ENCODE peak calls at places on chromosomes 11 and 22, in five cellular contexts. One of them, this sample, is unnamed.

GRCh38 chr11:80197155-80197554 is 756.3 kb upstream of the TENM4 start:
- DNase-seq in mesenchymal stem cell: no peak
- DNase-seq in KBM-7: no peak
- DNase-seq in effector CD4-positive, alpha-beta T cell: no peak
- DNase-seq in stimulated activated CD4-positive, alpha-beta T cell treated with anti-CD3 and anti-CD28 coated beads, Interleukin-12 subunit alpha, Interleukin-12 subunit beta, amount 100 ng/mL, for 48 hours: no peak
- DNase-seq in this sample: no peak

GRCh38 chr11:1302041-1302460 is 7.4 kb downstream of the TOLLIP start:
- DNase-seq in mesenchymal stem cell: no peak
- DNase-seq in KBM-7: no peak
- DNase-seq in effector CD4-positive, alpha-beta T cell: no peak
- DNase-seq in stimulated activated CD4-positive, alpha-beta T cell treated with anti-CD3 and anti-CD28 coated beads, Interleukin-12 subunit alpha, Interleukin-12 subunit beta, amount 100 ng/mL, for 48 hours: no peak
- DNase-seq in this sample: no peak

GRCh38 chr22:23237201-23237798 is 57.0 kb downstream of the BCR start:
- DNase-seq in mesenchymal stem cell: peak; percentile 43
- DNase-seq in KBM-7: no peak
- DNase-seq in effector CD4-positive, alpha-beta T cell: no peak
- DNase-seq in stimulated activated CD4-positive, alpha-beta T cell treated with anti-CD3 and anti-CD28 coated beads, Interleukin-12 subunit alpha, Interleukin-12 subunit beta, amount 100 ng/mL, for 48 hours: no peak
- DNase-seq in this sample: peak; percentile 31

GRCh38 chr11:73321342-73322110 is 13.4 kb downstream of the ARHGEF17 start:
- DNase-seq in mesenchymal stem cell: peak; percentile 92
- DNase-seq in KBM-7: peak; percentile 71
- DNase-seq in effector CD4-positive, alpha-beta T cell: no peak
- DNase-seq in stimulated activated CD4-positive, alpha-beta T cell treated with anti-CD3 and anti-CD28 coated beads, Interleukin-12 subunit alpha, Interleukin-12 subunit beta, amount 100 ng/mL, for 48 hours: no peak
- DNase-seq in this sample: peak; percentile 78

GRCh38 chr11:10211470-10211869 is 82.5 kb downstream of the SBF2 start:
- DNase-seq in mesenchymal stem cell: no peak
- DNase-seq in KBM-7: no peak
- DNase-seq in effector CD4-positive, alpha-beta T cell: no peak
- DNase-seq in stimulated activated CD4-positive, alpha-beta T cell treated with anti-CD3 and anti-CD28 coated beads, Interleukin-12 subunit alpha, Interleukin-12 subunit beta, amount 100 ng/mL, for 48 hours: no peak
- DNase-seq in this sample: no peak

GRCh38 chr11:96306933-96307747 is 35.9 kb downstream of the MAML2 start:
- DNase-seq in mesenchymal stem cell: peak; percentile 100
- DNase-seq in KBM-7: no peak
- DNase-seq in effector CD4-positive, alpha-beta T cell: no peak
- DNase-seq in stimulated activated CD4-positive, alpha-beta T cell treated with anti-CD3 and anti-CD28 coated beads, Interleukin-12 subunit alpha, Interleukin-12 subunit beta, amount 100 ng/mL, for 48 hours: no peak
- DNase-seq in this sample: peak; percentile 99

GRCh38 chr11:64388911-64389310 is 29.9 kb downstream of the RPS6KA4 start:
- DNase-seq in mesenchymal stem cell: no peak
- DNase-seq in KBM-7: no peak
- DNase-seq in effector CD4-positive, alpha-beta T cell: no peak
- DNase-seq in stimulated activated CD4-positive, alpha-beta T cell treated with anti-CD3 and anti-CD28 coated beads, Interleukin-12 subunit alpha, Interleukin-12 subunit beta, amount 100 ng/mL, for 48 hours: no peak
- DNase-seq in this sample: no peak

GRCh38 chr11:122050021-122050710 is 65.8 kb downstream of the BLID start:
- DNase-seq in mesenchymal stem cell: no peak
- DNase-seq in KBM-7: no peak
- DNase-seq in effector CD4-positive, alpha-beta T cell: no peak
- DNase-seq in stimulated activated CD4-positive, alpha-beta T cell treated with anti-CD3 and anti-CD28 coated beads, Interleukin-12 subunit alpha, Interleukin-12 subunit beta, amount 100 ng/mL, for 48 hours: no peak
- DNase-seq in this sample: no peak

GRCh38 chr22:27323646-27324045 is 477.9 kb downstream of the MN1 start:
- DNase-seq in mesenchymal stem cell: no peak
- DNase-seq in KBM-7: no peak
- DNase-seq in effector CD4-positive, alpha-beta T cell: no peak
- DNase-seq in stimulated activated CD4-positive, alpha-beta T cell treated with anti-CD3 and anti-CD28 coated beads, Interleukin-12 subunit alpha, Interleukin-12 subunit beta, amount 100 ng/mL, for 48 hours: no peak
- DNase-seq in this sample: no peak

GRCh38 chr11:12886508-12886907 is 122.6 kb upstream of the RASSF10 start:
- DNase-seq in mesenchymal stem cell: no peak
- DNase-seq in KBM-7: no peak
- DNase-seq in effector CD4-positive, alpha-beta T cell: no peak
- DNase-seq in stimulated activated CD4-positive, alpha-beta T cell treated with anti-CD3 and anti-CD28 coated beads, Interleukin-12 subunit alpha, Interleukin-12 subunit beta, amount 100 ng/mL, for 48 hours: no peak
- DNase-seq in this sample: no peak

GRCh38 chr22:23206915-23207314 is 26.6 kb downstream of the BCR start:
- DNase-seq in mesenchymal stem cell: no peak
- DNase-seq in KBM-7: no peak
- DNase-seq in effector CD4-positive, alpha-beta T cell: no peak
- DNase-seq in stimulated activated CD4-positive, alpha-beta T cell treated with anti-CD3 and anti-CD28 coated beads, Interleukin-12 subunit alpha, Interleukin-12 subunit beta, amount 100 ng/mL, for 48 hours: no peak
- DNase-seq in this sample: no peak

GRCh38 chr11:2709429-2709828 is 9.6 kb upstream of the KCNQ1OT1 start:
- DNase-seq in mesenchymal stem cell: peak; percentile 77
- DNase-seq in KBM-7: peak; percentile 47
- DNase-seq in effector CD4-positive, alpha-beta T cell: no peak
- DNase-seq in stimulated activated CD4-positive, alpha-beta T cell treated with anti-CD3 and anti-CD28 coated beads, Interleukin-12 subunit alpha, Interleukin-12 subunit beta, amount 100 ng/mL, for 48 hours: no peak
- DNase-seq in this sample: no peak

GRCh38 chr11:12170501-12170900 is 60.1 kb downstream of the MICAL2 start:
- DNase-seq in mesenchymal stem cell: no peak
- DNase-seq in KBM-7: no peak
- DNase-seq in effector CD4-positive, alpha-beta T cell: no peak
- DNase-seq in stimulated activated CD4-positive, alpha-beta T cell treated with anti-CD3 and anti-CD28 coated beads, Interleukin-12 subunit alpha, Interleukin-12 subunit beta, amount 100 ng/mL, for 48 hours: no peak
- DNase-seq in this sample: no peak

GRCh38 chr11:59822989-59823566 is 12.5 kb upstream of the MRPL16 start:
- DNase-seq in mesenchymal stem cell: peak; percentile 74
- DNase-seq in KBM-7: peak; percentile 78
- DNase-seq in effector CD4-positive, alpha-beta T cell: peak; percentile 8
- DNase-seq in stimulated activated CD4-positive, alpha-beta T cell treated with anti-CD3 and anti-CD28 coated beads, Interleukin-12 subunit alpha, Interleukin-12 subunit beta, amount 100 ng/mL, for 48 hours: no peak
- DNase-seq in this sample: peak; percentile 75

GRCh38 chr11:130449996-130450419 is 1.6 kb downstream of the ADAMTS15 start:
- DNase-seq in mesenchymal stem cell: peak; percentile 68
- DNase-seq in KBM-7: no peak
- DNase-seq in effector CD4-positive, alpha-beta T cell: no peak
- DNase-seq in stimulated activated CD4-positive, alpha-beta T cell treated with anti-CD3 and anti-CD28 coated beads, Interleukin-12 subunit alpha, Interleukin-12 subunit beta, amount 100 ng/mL, for 48 hours: no peak
- DNase-seq in this sample: peak; percentile 94

GRCh38 chr22:26479792-26480610 is 3.6 kb downstream of the HPS4 start:
- DNase-seq in mesenchymal stem cell: no peak
- DNase-seq in KBM-7: peak; percentile 77
- DNase-seq in effector CD4-positive, alpha-beta T cell: no peak
- DNase-seq in stimulated activated CD4-positive, alpha-beta T cell treated with anti-CD3 and anti-CD28 coated beads, Interleukin-12 subunit alpha, Interleukin-12 subunit beta, amount 100 ng/mL, for 48 hours: no peak
- DNase-seq in this sample: no peak

GRCh38 chr11:112783945-112784322 is 177.3 kb upstream of the NCAM1 start:
- DNase-seq in mesenchymal stem cell: no peak
- DNase-seq in KBM-7: no peak
- DNase-seq in effector CD4-positive, alpha-beta T cell: no peak
- DNase-seq in stimulated activated CD4-positive, alpha-beta T cell treated with anti-CD3 and anti-CD28 coated beads, Interleukin-12 subunit alpha, Interleukin-12 subunit beta, amount 100 ng/mL, for 48 hours: no peak
- DNase-seq in this sample: no peak

GRCh38 chr11:70331901-70332300 is 61.4 kb downstream of the PPFIA1 start:
- DNase-seq in mesenchymal stem cell: no peak
- DNase-seq in KBM-7: no peak
- DNase-seq in effector CD4-positive, alpha-beta T cell: no peak
- DNase-seq in stimulated activated CD4-positive, alpha-beta T cell treated with anti-CD3 and anti-CD28 coated beads, Interleukin-12 subunit alpha, Interleukin-12 subunit beta, amount 100 ng/mL, for 48 hours: no peak
- DNase-seq in this sample: no peak

GRCh38 chr22:32005453-32005852 is 37.6 kb upstream of the SLC5A1 start:
- DNase-seq in mesenchymal stem cell: peak; percentile 22
- DNase-seq in KBM-7: no peak
- DNase-seq in effector CD4-positive, alpha-beta T cell: no peak
- DNase-seq in stimulated activated CD4-positive, alpha-beta T cell treated with anti-CD3 and anti-CD28 coated beads, Interleukin-12 subunit alpha, Interleukin-12 subunit beta, amount 100 ng/mL, for 48 hours: no peak
- DNase-seq in this sample: no peak

GRCh38 chr11:97989121-97989520 is 1031.6 kb upstream of the CNTN5 start:
- DNase-seq in mesenchymal stem cell: no peak
- DNase-seq in KBM-7: no peak
- DNase-seq in effector CD4-positive, alpha-beta T cell: no peak
- DNase-seq in stimulated activated CD4-positive, alpha-beta T cell treated with anti-CD3 and anti-CD28 coated beads, Interleukin-12 subunit alpha, Interleukin-12 subunit beta, amount 100 ng/mL, for 48 hours: no peak
- DNase-seq in this sample: no peak

GRCh38 chr11:46119053-46119351 is 2.3 kb downstream of the PHF21A start:
- DNase-seq in mesenchymal stem cell: no peak
- DNase-seq in KBM-7: no peak
- DNase-seq in effector CD4-positive, alpha-beta T cell: no peak
- DNase-seq in stimulated activated CD4-positive, alpha-beta T cell treated with anti-CD3 and anti-CD28 coated beads, Interleukin-12 subunit alpha, Interleukin-12 subunit beta, amount 100 ng/mL, for 48 hours: no peak
- DNase-seq in this sample: no peak

GRCh38 chr22:50739279-50739691 is 1.3 kb downstream of the ACR start:
- DNase-seq in mesenchymal stem cell: no peak
- DNase-seq in KBM-7: no peak
- DNase-seq in effector CD4-positive, alpha-beta T cell: no peak
- DNase-seq in stimulated activated CD4-positive, alpha-beta T cell treated with anti-CD3 and anti-CD28 coated beads, Interleukin-12 subunit alpha, Interleukin-12 subunit beta, amount 100 ng/mL, for 48 hours: no peak
- DNase-seq in this sample: no peak

GRCh38 chr11:67404515-67405195 is 772 bp downstream of the TBC1D10C start:
- DNase-seq in mesenchymal stem cell: no peak
- DNase-seq in KBM-7: peak; percentile 23
- DNase-seq in effector CD4-positive, alpha-beta T cell: peak; percentile 38
- DNase-seq in stimulated activated CD4-positive, alpha-beta T cell treated with anti-CD3 and anti-CD28 coated beads, Interleukin-12 subunit alpha, Interleukin-12 subunit beta, amount 100 ng/mL, for 48 hours: no peak
- DNase-seq in this sample: no peak

GRCh38 chr11:33735166-33735425 is 1.1 kb downstream of the CD59 start:
- DNase-seq in mesenchymal stem cell: peak; percentile 43
- DNase-seq in KBM-7: no peak
- DNase-seq in effector CD4-positive, alpha-beta T cell: no peak
- DNase-seq in stimulated activated CD4-positive, alpha-beta T cell treated with anti-CD3 and anti-CD28 coated beads, Interleukin-12 subunit alpha, Interleukin-12 subunit beta, amount 100 ng/mL, for 48 hours: no peak
- DNase-seq in this sample: no peak

GRCh38 chr11:117688255-117688797 is 108.7 kb downstream of the DSCAML1 start:
- DNase-seq in mesenchymal stem cell: no peak
- DNase-seq in KBM-7: no peak
- DNase-seq in effector CD4-positive, alpha-beta T cell: no peak
- DNase-seq in stimulated activated CD4-positive, alpha-beta T cell treated with anti-CD3 and anti-CD28 coated beads, Interleukin-12 subunit alpha, Interleukin-12 subunit beta, amount 100 ng/mL, for 48 hours: no peak
- DNase-seq in this sample: no peak

GRCh38 chr11:6406370-6406769 is 12.5 kb downstream of the APBB1 start:
- DNase-seq in mesenchymal stem cell: no peak
- DNase-seq in KBM-7: no peak
- DNase-seq in effector CD4-positive, alpha-beta T cell: no peak
- DNase-seq in stimulated activated CD4-positive, alpha-beta T cell treated with anti-CD3 and anti-CD28 coated beads, Interleukin-12 subunit alpha, Interleukin-12 subunit beta, amount 100 ng/mL, for 48 hours: no peak
- DNase-seq in this sample: no peak

GRCh38 chr11:76747428-76747979 is 35.7 kb upstream of the TSKU start:
- DNase-seq in mesenchymal stem cell: no peak
- DNase-seq in KBM-7: no peak
- DNase-seq in effector CD4-positive, alpha-beta T cell: no peak
- DNase-seq in stimulated activated CD4-positive, alpha-beta T cell treated with anti-CD3 and anti-CD28 coated beads, Interleukin-12 subunit alpha, Interleukin-12 subunit beta, amount 100 ng/mL, for 48 hours: no peak
- DNase-seq in this sample: no peak

GRCh38 chr22:23278883-23279675 is 98.8 kb downstream of the BCR start:
- DNase-seq in mesenchymal stem cell: no peak
- DNase-seq in KBM-7: no peak
- DNase-seq in effector CD4-positive, alpha-beta T cell: no peak
- DNase-seq in stimulated activated CD4-positive, alpha-beta T cell treated with anti-CD3 and anti-CD28 coated beads, Interleukin-12 subunit alpha, Interleukin-12 subunit beta, amount 100 ng/mL, for 48 hours: no peak
- DNase-seq in this sample: peak; percentile 28

GRCh38 chr22:39592104-39593060 is 21.8 kb downstream of the CACNA1I start:
- DNase-seq in mesenchymal stem cell: peak; percentile 85
- DNase-seq in KBM-7: no peak
- DNase-seq in effector CD4-positive, alpha-beta T cell: no peak
- DNase-seq in stimulated activated CD4-positive, alpha-beta T cell treated with anti-CD3 and anti-CD28 coated beads, Interleukin-12 subunit alpha, Interleukin-12 subunit beta, amount 100 ng/mL, for 48 hours: no peak
- DNase-seq in this sample: peak; percentile 82

GRCh38 chr22:49349841-49350381 is 477.8 kb downstream of the BRD1 start:
- DNase-seq in mesenchymal stem cell: no peak
- DNase-seq in KBM-7: no peak
- DNase-seq in effector CD4-positive, alpha-beta T cell: no peak
- DNase-seq in stimulated activated CD4-positive, alpha-beta T cell treated with anti-CD3 and anti-CD28 coated beads, Interleukin-12 subunit alpha, Interleukin-12 subunit beta, amount 100 ng/mL, for 48 hours: no peak
- DNase-seq in this sample: no peak

GRCh38 chr22:37283393-37283937 is 1.2 kb downstream of the CYTH4 start:
- DNase-seq in mesenchymal stem cell: no peak
- DNase-seq in KBM-7: no peak
- DNase-seq in effector CD4-positive, alpha-beta T cell: peak; percentile 57
- DNase-seq in stimulated activated CD4-positive, alpha-beta T cell treated with anti-CD3 and anti-CD28 coated beads, Interleukin-12 subunit alpha, Interleukin-12 subunit beta, amount 100 ng/mL, for 48 hours: no peak
- DNase-seq in this sample: no peak

GRCh38 chr11:12113294-12113693 is 2.9 kb downstream of the MICAL2 start:
- DNase-seq in mesenchymal stem cell: no peak
- DNase-seq in KBM-7: no peak
- DNase-seq in effector CD4-positive, alpha-beta T cell: no peak
- DNase-seq in stimulated activated CD4-positive, alpha-beta T cell treated with anti-CD3 and anti-CD28 coated beads, Interleukin-12 subunit alpha, Interleukin-12 subunit beta, amount 100 ng/mL, for 48 hours: no peak
- DNase-seq in this sample: peak; percentile 57

GRCh38 chr22:44666207-44666585 is 35.8 kb upstream of the PRR5 start:
- DNase-seq in mesenchymal stem cell: no peak
- DNase-seq in KBM-7: no peak
- DNase-seq in effector CD4-positive, alpha-beta T cell: no peak
- DNase-seq in stimulated activated CD4-positive, alpha-beta T cell treated with anti-CD3 and anti-CD28 coated beads, Interleukin-12 subunit alpha, Interleukin-12 subunit beta, amount 100 ng/mL, for 48 hours: no peak
- DNase-seq in this sample: no peak

GRCh38 chr11:1338201-1339065 is 29.0 kb upstream of the TOLLIP start:
- DNase-seq in mesenchymal stem cell: no peak
- DNase-seq in KBM-7: no peak
- DNase-seq in effector CD4-positive, alpha-beta T cell: no peak
- DNase-seq in stimulated activated CD4-positive, alpha-beta T cell treated with anti-CD3 and anti-CD28 coated beads, Interleukin-12 subunit alpha, Interleukin-12 subunit beta, amount 100 ng/mL, for 48 hours: no peak
- DNase-seq in this sample: no peak

GRCh38 chr22:42296381-42296853 is 26.0 kb upstream of the TCF20 start:
- DNase-seq in mesenchymal stem cell: no peak
- DNase-seq in KBM-7: no peak
- DNase-seq in effector CD4-positive, alpha-beta T cell: no peak
- DNase-seq in stimulated activated CD4-positive, alpha-beta T cell treated with anti-CD3 and anti-CD28 coated beads, Interleukin-12 subunit alpha, Interleukin-12 subunit beta, amount 100 ng/mL, for 48 hours: no peak
- DNase-seq in this sample: no peak

GRCh38 chr11:15805726-15806125 is 550.6 kb downstream of the SOX6 start:
- DNase-seq in mesenchymal stem cell: no peak
- DNase-seq in KBM-7: no peak
- DNase-seq in effector CD4-positive, alpha-beta T cell: no peak
- DNase-seq in stimulated activated CD4-positive, alpha-beta T cell treated with anti-CD3 and anti-CD28 coated beads, Interleukin-12 subunit alpha, Interleukin-12 subunit beta, amount 100 ng/mL, for 48 hours: no peak
- DNase-seq in this sample: no peak